ENCODE peak calls at places on chromosomes 2 and 18, in six cellular contexts. One of them, this sample, is unnamed.

GRCh38 chr2:148253716-148254115 is 232.8 kb downstream of the MBD5 start:
- DNase-seq in psoas muscle: no peak
- DNase-seq in HCEC 1CT: no peak
- DNase-seq in CD8-positive, alpha-beta T cell: no peak
- DNase-seq in SHP77: peak
- DNase-seq in astrocyte of the spinal cord: peak
- DNase-seq in this sample: no peak

GRCh38 chr2:136057023-136057801 is 60.7 kb downstream of the CXCR4 start:
- DNase-seq in psoas muscle: no peak
- DNase-seq in HCEC 1CT: no peak
- DNase-seq in CD8-positive, alpha-beta T cell: no peak
- DNase-seq in SHP77: no peak
- DNase-seq in astrocyte of the spinal cord: no peak
- DNase-seq in this sample: no peak

GRCh38 chr2:60819155-60819862 is 62.1 kb upstream of the REL start:
- DNase-seq in psoas muscle: no peak
- DNase-seq in HCEC 1CT: no peak
- DNase-seq in CD8-positive, alpha-beta T cell: peak
- DNase-seq in SHP77: no peak
- DNase-seq in astrocyte of the spinal cord: no peak
- DNase-seq in this sample: no peak

GRCh38 chr18:3594760-3595241 is 144.8 kb downstream of the TGIF1 start:
- DNase-seq in psoas muscle: no peak
- DNase-seq in HCEC 1CT: peak
- DNase-seq in CD8-positive, alpha-beta T cell: no peak
- DNase-seq in SHP77: no peak
- DNase-seq in astrocyte of the spinal cord: peak
- DNase-seq in this sample: no peak

GRCh38 chr2:65788556-65788955 is 356.2 kb upstream of the SPRED2 start:
- DNase-seq in psoas muscle: no peak
- DNase-seq in HCEC 1CT: no peak
- DNase-seq in CD8-positive, alpha-beta T cell: no peak
- DNase-seq in SHP77: no peak
- DNase-seq in astrocyte of the spinal cord: no peak
- DNase-seq in this sample: no peak

GRCh38 chr2:208072250-208072892 is 47.0 kb upstream of the PLEKHM3 start:
- DNase-seq in psoas muscle: peak
- DNase-seq in HCEC 1CT: peak
- DNase-seq in CD8-positive, alpha-beta T cell: peak
- DNase-seq in SHP77: peak
- DNase-seq in astrocyte of the spinal cord: peak
- DNase-seq in this sample: peak

GRCh38 chr18:76874643-76875389 is 52.5 kb downstream of the ZNF236 start:
- DNase-seq in psoas muscle: no peak
- DNase-seq in HCEC 1CT: no peak
- DNase-seq in CD8-positive, alpha-beta T cell: no peak
- DNase-seq in SHP77: no peak
- DNase-seq in astrocyte of the spinal cord: no peak
- DNase-seq in this sample: no peak

GRCh38 chr18:70337139-70337972 is 48.5 kb downstream of the SOCS6 start:
- DNase-seq in psoas muscle: peak
- DNase-seq in HCEC 1CT: peak
- DNase-seq in CD8-positive, alpha-beta T cell: no peak
- DNase-seq in SHP77: peak
- DNase-seq in astrocyte of the spinal cord: peak
- DNase-seq in this sample: no peak

GRCh38 chr2:237441605-237442004 is 27.6 kb upstream of the COL6A3 start:
- DNase-seq in psoas muscle: no peak
- DNase-seq in HCEC 1CT: peak
- DNase-seq in CD8-positive, alpha-beta T cell: no peak
- DNase-seq in SHP77: no peak
- DNase-seq in astrocyte of the spinal cord: peak
- DNase-seq in this sample: no peak

GRCh38 chr18:68791801-68792200 is 6.1 kb upstream of the CCDC102B start:
- DNase-seq in psoas muscle: no peak
- DNase-seq in HCEC 1CT: no peak
- DNase-seq in CD8-positive, alpha-beta T cell: no peak
- DNase-seq in SHP77: no peak
- DNase-seq in astrocyte of the spinal cord: no peak
- DNase-seq in this sample: no peak

GRCh38 chr2:25760319-25760718 is 86.9 kb upstream of the DTNB start:
- DNase-seq in psoas muscle: no peak
- DNase-seq in HCEC 1CT: no peak
- DNase-seq in CD8-positive, alpha-beta T cell: no peak
- DNase-seq in SHP77: no peak
- DNase-seq in astrocyte of the spinal cord: no peak
- DNase-seq in this sample: no peak

This sample was measured in NCI-H1092.